ENCODE peak calls at places on chromosomes 12 and 14, in five cellular contexts. Y is HepG2, N is A549, F is H1, R is HCT116. B is an unnamed sample.

GRCh38 chr14:76754586-76754985 is 6.7 kb upstream of the VASH1 start:
- DNase-seq in Y (no peak), N (no peak), R (no peak), F (no peak), B (no peak)

GRCh38 chr14:91113829-91114078 is at the start of gene DGLUCY:
- DNase-seq in R (no peak), N (peak), Y (no peak), F (no peak), B (no peak)

GRCh38 chr12:113418213-113418879 is 3.8 kb upstream of the SDSL start:
- DNase-seq in Y (peak), F (no peak), N (peak), R (no peak), B (no peak)

GRCh38 chr12:22624573-22624907 is 431 bp upstream of the ETNK1 start:
- DNase-seq in N (no peak), Y (no peak), R (no peak), F (no peak), B (no peak)

GRCh38 chr14:96095581-96096476 is 56.7 kb downstream of the C14orf132 start:
- DNase-seq in Y (peak), F (no peak), R (no peak), N (peak), B (no peak)

GRCh38 chr12:31015215-31015614 is 58.4 kb upstream of the DDX11 start:
- DNase-seq in R (no peak), F (no peak), N (no peak), Y (no peak), B (no peak)

GRCh38 chr14:72679106-72679505 is 214.8 kb downstream of the DPF3 start:
- DNase-seq in F (no peak), R (no peak), N (no peak), Y (no peak), B (no peak)

GRCh38 chr12:131827961-131828534 is at the start of gene MMP17:
- DNase-seq in R (no peak), N (peak), F (peak), Y (no peak), B (peak)

GRCh38 chr12:120711411-120711810 is 1.2 kb downstream of the UNC119B start:
- DNase-seq in R (no peak), Y (no peak), N (no peak), F (no peak), B (no peak)

GRCh38 chr12:53737494-53737808 is 10.2 kb upstream of the CALCOCO1 start:
- DNase-seq in N (no peak), F (no peak), R (no peak), Y (no peak), B (no peak)

GRCh38 chr12:116319316-116319715 is 41.8 kb upstream of the MED13L start:
- DNase-seq in F (no peak), N (no peak), R (no peak), Y (no peak), B (peak)

GRCh38 chr12:127383281-127383680 is 883.7 kb upstream of the TMEM132C start:
- DNase-seq in N (peak), R (no peak), Y (no peak), F (no peak), B (no peak)

GRCh38 chr12:57479376-57480115 is at the start of gene ARHGAP9:
- DNase-seq in F (no peak), N (no peak), Y (no peak), R (no peak), B (peak)

GRCh38 chr12:96402061-96402460 is 1.8 kb upstream of the CDK17 start:
- DNase-seq in N (no peak), F (no peak), Y (no peak), R (no peak), B (no peak)

GRCh38 chr12:119916111-119916510 is 39.0 kb upstream of the CIT start:
- DNase-seq in Y (no peak), N (no peak), F (no peak), R (no peak), B (no peak)

GRCh38 chr12:6281081-6281809 is 29.2 kb upstream of the PLEKHG6 start:
- DNase-seq in N (no peak), Y (no peak), R (no peak), F (no peak), B (no peak)

GRCh38 chr12:99232324-99232723 is 415.2 kb upstream of the GARIN6 start:
- DNase-seq in F (no peak), Y (no peak), R (no peak), N (no peak), B (no peak)

GRCh38 chr14:95432152-95433093 is 84.0 kb downstream of the SYNE3 start:
- DNase-seq in F (peak), Y (peak), N (peak), R (no peak), B (peak)

GRCh38 chr14:92510972-92511371 is 2.6 kb upstream of the RIN3 start:
- DNase-seq in R (peak), N (peak), Y (peak), F (no peak), B (no peak)

GRCh38 chr12:57241556-57242310 is 9.3 kb downstream of the STAC3 start:
- DNase-seq in R (no peak), F (no peak), N (no peak), Y (no peak), B (no peak)

GRCh38 chr14:58639842-58640484 is 2.2 kb downstream of the DACT1 start:
- DNase-seq in F (no peak), R (peak), N (peak), Y (peak), B (peak)

GRCh38 chr12:2017724-2018337 is 13.6 kb upstream of the DCP1B start:
- DNase-seq in F (no peak), Y (no peak), R (no peak), N (no peak), B (no peak)

GRCh38 chr12:118055865-118056773 is 4.9 kb downstream of the WSB2 start:
- DNase-seq in R (no peak), F (no peak), Y (peak), N (peak), B (no peak)

GRCh38 chr14:96888593-96888992 is 91.4 kb downstream of the VRK1 start:
- DNase-seq in Y (no peak), R (no peak), N (no peak), F (no peak), B (no peak)

GRCh38 chr12:89129471-89129870 is 222.8 kb downstream of the DUSP6 start:
- DNase-seq in Y (no peak), R (no peak), F (no peak), N (no peak), B (no peak)

GRCh38 chr12:127785535-127785934 is 481.4 kb upstream of the TMEM132C start:
- DNase-seq in Y (no peak), R (no peak), F (no peak), N (no peak), B (no peak)

GRCh38 chr12:32983332-32983731 is 86.8 kb upstream of the PKP2 start:
- DNase-seq in R (no peak), Y (no peak), N (no peak), F (no peak), B (no peak)
- TF ChIP-seq MAX in R (no peak), Y (no peak), N (no peak), F (no peak), B (no peak)

DNA sequence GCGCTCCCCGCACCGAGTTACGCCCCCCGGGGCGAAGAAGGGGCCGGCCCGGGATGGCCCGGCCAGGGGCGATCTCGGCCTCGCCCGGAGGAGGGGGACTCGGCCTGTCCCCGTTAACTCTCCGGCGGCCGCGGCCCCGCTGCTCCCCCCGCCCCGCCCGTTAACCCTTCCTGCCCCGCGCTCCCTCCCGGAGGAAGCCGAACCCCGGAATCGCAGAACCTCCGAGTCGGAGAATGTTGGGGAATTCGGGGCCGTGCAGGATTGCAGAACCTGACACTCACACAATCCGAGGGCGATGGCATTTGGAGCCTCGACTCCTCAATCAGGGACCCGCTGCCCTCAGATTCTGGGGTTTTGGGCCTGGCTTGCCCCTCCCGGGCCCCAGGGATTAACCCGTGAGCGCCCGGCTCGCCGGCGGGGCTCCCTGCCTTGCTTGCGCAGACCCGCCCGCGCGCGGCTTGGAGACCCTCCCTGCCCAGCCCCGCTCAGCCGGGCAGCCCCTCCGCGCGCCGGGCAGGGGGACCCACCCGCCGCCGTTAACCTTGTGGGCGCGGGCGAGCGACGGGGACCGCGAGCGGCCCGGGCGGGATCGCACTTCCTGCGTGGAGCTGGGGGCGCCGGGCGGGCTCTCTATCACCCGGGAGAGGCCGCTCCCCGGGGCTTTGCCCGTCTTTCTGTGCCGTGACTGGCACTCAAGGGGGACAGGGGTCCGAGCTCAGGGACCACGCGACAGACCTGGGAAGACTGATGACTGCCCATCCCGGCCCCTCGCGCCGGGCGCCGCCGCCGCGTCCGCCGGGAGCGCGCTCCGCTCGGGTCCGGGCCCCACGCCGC is 18.8 kb downstream of the BEGAIN start:
- DNase-seq in Y (no peak), R (no peak), N (no peak), F (peak), B (no peak)
- H3K4me3 ChIP-seq in Y (no peak), R (no peak), N (peak), F (peak), B (no peak)

DNA sequence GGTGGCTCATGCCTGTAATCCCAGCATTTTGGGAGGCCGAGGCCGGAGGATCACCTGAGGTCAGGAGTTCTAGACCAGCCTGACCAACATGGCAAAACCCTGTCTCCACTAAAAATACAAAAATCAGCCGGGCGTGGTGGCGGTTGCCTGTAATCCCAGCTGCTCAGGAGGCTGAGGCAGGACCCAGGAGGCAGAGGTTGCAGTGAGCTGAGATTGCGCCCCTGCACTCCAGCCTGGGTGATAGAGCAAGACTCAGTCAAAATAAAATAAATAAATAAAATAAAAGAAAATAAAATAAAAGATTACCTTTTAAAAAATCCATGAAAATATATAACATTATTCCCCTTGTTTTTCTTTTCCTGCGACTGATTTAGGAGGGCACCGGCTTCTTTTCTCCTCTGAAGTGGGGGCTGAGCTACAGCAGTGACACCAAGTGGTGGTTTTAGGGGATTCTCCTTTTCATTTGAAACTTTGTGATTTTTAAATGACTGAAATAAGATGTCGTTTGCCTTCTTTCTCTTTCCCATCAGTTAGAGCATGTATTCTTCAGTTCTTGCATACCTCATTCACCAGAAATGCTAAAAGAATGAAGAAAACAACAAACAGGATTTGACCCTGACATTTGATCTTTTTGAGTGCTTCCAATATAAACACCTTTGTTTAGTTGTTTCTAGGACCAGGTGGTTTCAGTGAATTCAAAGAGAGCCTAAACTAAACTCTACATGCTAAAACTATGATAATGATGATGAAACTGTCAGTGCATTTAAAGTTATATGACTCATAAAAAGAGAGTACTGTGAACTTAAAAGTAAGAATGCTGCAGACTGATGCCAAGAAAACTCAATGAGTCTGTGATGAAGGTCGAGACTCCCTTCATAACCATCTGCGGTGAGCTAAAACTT is 22.6 kb upstream of the PKP2 start:
- DNase-seq in Y (peak), N (peak), R (no peak), F (no peak), B (peak)
- TF ChIP-seq MAX in Y (no peak), N (no peak), R (no peak), F (no peak), B (no peak)

DNA sequence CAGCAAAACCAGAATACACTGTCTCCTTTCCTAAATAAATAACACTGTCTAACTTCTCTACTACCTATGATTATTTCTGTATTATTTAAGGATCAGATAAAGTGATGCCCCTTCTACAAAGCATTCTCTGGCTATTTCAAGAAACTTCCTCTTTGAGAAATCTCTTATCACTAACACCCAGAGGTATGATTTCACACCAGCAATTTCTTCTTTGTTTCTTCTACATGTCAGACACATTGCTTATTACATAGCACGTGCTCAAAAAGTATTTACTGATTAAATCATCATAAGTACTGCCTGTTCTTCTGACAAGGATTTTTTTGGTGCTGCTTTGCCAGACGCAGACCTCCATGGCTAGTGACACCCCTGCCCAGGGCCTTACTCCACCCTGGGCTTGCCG is 15.5 kb upstream of the HIGD1C start:
- DNase-seq in Y (no peak), R (no peak), F (no peak), N (no peak), B (no peak)
- H3K4me3 ChIP-seq in Y (no peak), R (no peak), F (no peak), N (no peak), B (no peak)

GRCh38 chr12:16189849-16190248 is 87.6 kb downstream of the SLC15A5 start:
- DNase-seq in Y (peak), N (peak), F (no peak), R (no peak), B (peak)
- TF ChIP-seq MAX in Y (no peak), N (no peak), F (no peak), R (no peak), B (no peak)

DNA sequence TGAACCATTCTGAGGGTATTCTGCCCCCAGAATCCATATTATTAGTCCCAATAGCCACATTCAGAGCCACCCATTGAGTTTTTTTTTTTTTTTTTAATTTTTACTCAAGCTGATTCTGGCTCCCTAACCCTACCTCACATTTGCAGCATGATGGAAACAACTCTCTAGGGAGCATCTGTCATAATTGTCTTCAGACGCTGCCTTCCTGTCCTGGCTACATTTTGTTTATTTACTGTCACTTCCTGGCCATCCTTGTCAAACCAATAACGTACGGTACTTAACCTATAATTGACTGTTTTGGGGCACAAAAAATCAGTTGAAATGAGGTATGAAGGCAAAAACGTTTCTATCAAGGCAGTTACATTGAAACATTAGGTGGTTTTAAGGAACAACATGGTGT is 2.1 kb downstream of the GLIPR1 start:
- DNase-seq in F (no peak), R (no peak), Y (no peak), N (no peak), B (peak)
- H3K4me3 ChIP-seq in F (no peak), R (no peak), Y (no peak), N (no peak), B (peak)

B was measured in NB4.